ENCODE peak calls at places on chromosomes 16 and 17, in ten cellular contexts. H, F, E, O, A, J, X, S, V and D are unnamed samples.

GRCh38 chr16:14640538-14640937 is 7.8 kb downstream of the BFAR start:
- DNase-seq in H (no peak), F (no peak), E (no peak), O (no peak), A (no peak), J (no peak), X (no peak), S (peak), V (no peak), D (no peak)

GRCh38 chr16:79599256-79599836 is 1.2 kb downstream of the MAF start:
- DNase-seq in H (no peak), F (peak), E (no peak), O (peak), A (peak), J (peak), X (peak), S (no peak), V (no peak), D (peak)

GRCh38 chr16:19882186-19882585 is 2.5 kb downstream of the GPRC5B start:
- DNase-seq in H (no peak), F (no peak), E (no peak), O (no peak), A (peak), J (no peak), X (peak), S (no peak), V (no peak), D (no peak)

GRCh38 chr16:64882385-64882784 is 239.5 kb downstream of the CDH11 start:
- DNase-seq in H (no peak), F (no peak), E (no peak), O (no peak), A (no peak), J (peak), X (no peak), S (no peak), V (no peak), D (no peak)

GRCh38 chr17:42389135-42389417 is 834 bp upstream of the STAT3 start:
- DNase-seq in H (no peak), F (no peak), E (no peak), O (no peak), A (no peak), J (no peak), X (no peak), S (no peak), V (no peak), D (no peak)

GRCh38 chr16:63315229-63315628 is 1279.0 kb upstream of the CDH8 start:
- DNase-seq in H (no peak), F (no peak), E (no peak), O (no peak), A (no peak), J (no peak), X (no peak), S (no peak), V (no peak), D (no peak)

GRCh38 chr16:85542548-85542927 is 70.6 kb upstream of the GSE1 start:
- DNase-seq in H (no peak), F (no peak), E (no peak), O (no peak), A (no peak), J (no peak), X (no peak), S (no peak), V (no peak), D (peak)

GRCh38 chr17:17624776-17625175 is 33.3 kb upstream of the PEMT start:
- DNase-seq in H (no peak), F (no peak), E (no peak), O (no peak), A (no peak), J (peak), X (no peak), S (no peak), V (no peak), D (no peak)

GRCh38 chr17:6914711-6915110 is 81.1 kb upstream of the ALOX12 start:
- DNase-seq in H (no peak), F (peak), E (no peak), O (no peak), A (no peak), J (peak), X (no peak), S (no peak), V (no peak), D (no peak)

GRCh38 chr17:67322039-67322787 is 44.2 kb downstream of the PSMD12 start:
- DNase-seq in H (no peak), F (no peak), E (no peak), O (no peak), A (no peak), J (no peak), X (peak), S (no peak), V (no peak), D (no peak)

GRCh38 chr16:30359871-30360170 is 4.7 kb upstream of the CD2BP2 start:
- DNase-seq in H (peak), F (no peak), E (no peak), O (no peak), A (no peak), J (no peak), X (no peak), S (no peak), V (no peak), D (no peak)

GRCh38 chr17:62718420-62718819 is 89.7 kb downstream of the MARCHF10 start:
- DNase-seq in H (no peak), F (peak), E (no peak), O (no peak), A (peak), J (peak), X (no peak), S (no peak), V (no peak), D (no peak)

GRCh38 chr16:74601131-74601871 is 5.6 kb downstream of the GLG1 start:
- DNase-seq in H (no peak), F (no peak), E (peak), O (no peak), A (no peak), J (no peak), X (no peak), S (peak), V (peak), D (no peak)

GRCh38 chr16:66426112-66427035 is 721 bp upstream of the BEAN1 start:
- DNase-seq in H (no peak), F (no peak), E (no peak), O (no peak), A (peak), J (no peak), X (no peak), S (no peak), V (no peak), D (no peak)

GRCh38 chr16:51152691-51153261 is 1.7 kb upstream of the SALL1 start:
- DNase-seq in H (no peak), F (peak), E (no peak), O (no peak), A (no peak), J (no peak), X (no peak), S (no peak), V (no peak), D (no peak)

GRCh38 chr17:31310260-31310659 is 3.6 kb downstream of the EVI2B start:
- DNase-seq in H (no peak), F (no peak), E (no peak), O (no peak), A (no peak), J (no peak), X (no peak), S (no peak), V (no peak), D (no peak)

GRCh38 chr16:89910717-89911354 is 7.8 kb upstream of the MC1R start:
- DNase-seq in H (no peak), F (no peak), E (no peak), O (no peak), A (no peak), J (no peak), X (no peak), S (no peak), V (no peak), D (no peak)

GRCh38 chr16:3810198-3810664 is 70.3 kb downstream of the CREBBP start:
- DNase-seq in H (no peak), F (no peak), E (no peak), O (no peak), A (no peak), J (no peak), X (no peak), S (no peak), V (no peak), D (no peak)

GRCh38 chr17:14775761-14776492 is 475.0 kb downstream of the HS3ST3B1 start:
- DNase-seq in H (no peak), F (peak), E (no peak), O (no peak), A (peak), J (peak), X (no peak), S (no peak), V (peak), D (no peak)

GRCh38 chr16:75319513-75320401 is 68.3 kb upstream of the BCAR1 start:
- DNase-seq in H (no peak), F (peak), E (no peak), O (no peak), A (peak), J (peak), X (no peak), S (no peak), V (peak), D (no peak)

DNA sequence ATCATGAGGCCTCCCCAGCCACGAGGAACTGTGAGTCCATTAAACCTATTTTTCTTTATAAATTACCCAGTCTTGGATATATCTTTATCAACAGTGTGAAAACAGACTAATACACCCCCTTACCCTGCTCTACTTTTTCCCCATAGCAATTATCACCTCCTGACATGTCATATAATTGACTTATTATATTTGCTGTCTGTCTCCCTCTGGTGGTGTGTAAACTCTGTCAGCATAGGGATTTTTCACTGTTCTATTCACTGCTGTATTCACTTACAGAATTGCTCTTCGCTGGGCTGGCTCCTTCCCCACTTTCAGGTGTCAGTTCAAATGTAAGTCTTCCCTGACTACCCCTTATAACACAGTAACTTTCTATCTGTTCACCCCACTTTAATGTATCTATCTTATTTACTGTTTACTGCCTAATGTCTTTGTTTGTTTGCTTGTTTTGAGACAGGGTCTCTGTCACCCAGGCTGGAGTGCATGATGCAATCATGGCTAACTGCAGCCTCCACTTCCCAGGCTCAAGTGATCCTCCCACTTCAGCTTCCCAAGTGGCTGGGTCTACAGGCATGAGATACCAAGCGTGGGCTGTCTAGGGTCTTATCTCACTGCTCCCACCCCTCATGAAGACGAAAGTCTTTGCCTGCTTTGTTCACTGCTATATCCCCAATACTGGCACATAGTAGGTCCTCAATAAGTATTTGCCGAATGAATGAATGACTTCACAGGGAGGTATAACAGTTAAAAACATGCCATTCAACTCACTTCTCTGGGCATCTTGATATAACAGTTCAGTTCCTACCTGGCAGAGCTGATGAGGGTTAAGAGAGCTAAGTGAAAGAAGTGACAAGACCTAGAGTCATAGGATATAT is 52.4 kb upstream of the CDH3 start:
- DNase-seq in H (no peak), F (peak), E (peak), O (no peak), A (no peak), J (peak), X (no peak), S (no peak), V (peak), D (no peak)
- TF ChIP-seq CTCF in H (no peak), F (peak), E (no peak), O (peak), A (peak), J (peak), X (no peak), S (peak), V (peak), D (peak)

DNA sequence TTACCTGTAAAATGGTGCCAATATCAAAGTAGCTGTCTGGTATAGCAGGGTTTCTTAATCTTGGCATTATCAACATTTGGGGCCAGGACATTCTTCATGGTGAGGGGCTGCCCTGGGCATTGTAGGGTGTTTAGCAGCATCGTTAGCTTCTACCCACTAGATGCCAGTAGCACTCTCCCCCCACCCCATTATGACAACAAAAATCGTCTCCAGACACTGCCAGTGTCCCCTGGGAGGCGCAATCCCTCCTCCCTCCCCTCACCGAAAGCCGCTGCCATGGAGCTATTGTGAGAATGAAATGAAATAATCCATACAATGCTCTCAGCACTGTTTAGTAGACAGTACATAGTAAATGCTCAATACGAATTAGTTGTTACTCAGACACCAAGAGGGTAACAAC is 502.8 kb downstream of the NPIPA7 start:
- DNase-seq in H (no peak), F (no peak), E (no peak), O (no peak), A (no peak), J (no peak), X (no peak), S (no peak), V (no peak), D (peak)
- TF ChIP-seq CTCF in H (no peak), F (no peak), E (no peak), O (no peak), A (no peak), J (no peak), X (no peak), S (no peak), V (no peak), D (no peak)

DNA sequence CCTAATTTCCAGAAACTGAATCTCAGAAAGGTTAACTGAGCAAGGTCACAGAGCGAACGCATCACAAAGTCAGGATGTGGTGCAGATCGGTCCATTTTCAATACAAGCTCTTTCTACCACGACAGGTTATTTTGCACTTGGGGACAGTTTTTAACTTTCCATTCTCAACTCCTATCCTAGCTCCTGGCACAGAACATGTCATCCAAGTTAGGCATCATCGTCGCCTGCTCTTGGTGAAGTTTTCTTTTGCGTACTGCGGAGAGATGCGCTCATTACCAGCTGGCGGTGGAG is 15.5 kb upstream of the ERN1 start:
- DNase-seq in H (no peak), F (no peak), E (no peak), O (no peak), A (no peak), J (no peak), X (no peak), S (no peak), V (no peak), D (no peak)
- TF ChIP-seq CTCF in H (no peak), F (no peak), E (no peak), O (no peak), A (no peak), J (no peak), X (no peak), S (no peak), V (no peak), D (no peak)

GRCh38 chr16:84339316-84339715 is 29.0 kb upstream of the ATP2C2 start:
- DNase-seq in H (no peak), F (no peak), E (no peak), O (no peak), A (no peak), J (no peak), X (no peak), S (no peak), V (no peak), D (peak)

GRCh38 chr16:84341533-84342295 is 26.6 kb upstream of the ATP2C2 start:
- DNase-seq in H (no peak), F (no peak), E (no peak), O (no peak), A (no peak), J (no peak), X (no peak), S (peak), V (no peak), D (no peak)

GRCh38 chr16:84339766-84340165 is 28.6 kb upstream of the ATP2C2 start:
- DNase-seq in H (no peak), F (no peak), E (no peak), O (no peak), A (no peak), J (no peak), X (no peak), S (no peak), V (no peak), D (no peak)

GRCh38 chr16:84344781-84345180 is 23.6 kb upstream of the ATP2C2 start:
- DNase-seq in H (no peak), F (no peak), E (no peak), O (no peak), A (no peak), J (no peak), X (no peak), S (no peak), V (no peak), D (no peak)

GRCh38 chr16:84340305-84341040 is 27.9 kb upstream of the ATP2C2 start:
- DNase-seq in H (peak), F (peak), E (peak), O (no peak), A (no peak), J (peak), X (no peak), S (peak), V (peak), D (no peak)
- TF ChIP-seq CTCF in H (no peak), F (no peak), E (no peak), O (no peak), A (no peak), J (no peak), X (no peak), S (peak), V (peak), D (no peak)

DNA sequence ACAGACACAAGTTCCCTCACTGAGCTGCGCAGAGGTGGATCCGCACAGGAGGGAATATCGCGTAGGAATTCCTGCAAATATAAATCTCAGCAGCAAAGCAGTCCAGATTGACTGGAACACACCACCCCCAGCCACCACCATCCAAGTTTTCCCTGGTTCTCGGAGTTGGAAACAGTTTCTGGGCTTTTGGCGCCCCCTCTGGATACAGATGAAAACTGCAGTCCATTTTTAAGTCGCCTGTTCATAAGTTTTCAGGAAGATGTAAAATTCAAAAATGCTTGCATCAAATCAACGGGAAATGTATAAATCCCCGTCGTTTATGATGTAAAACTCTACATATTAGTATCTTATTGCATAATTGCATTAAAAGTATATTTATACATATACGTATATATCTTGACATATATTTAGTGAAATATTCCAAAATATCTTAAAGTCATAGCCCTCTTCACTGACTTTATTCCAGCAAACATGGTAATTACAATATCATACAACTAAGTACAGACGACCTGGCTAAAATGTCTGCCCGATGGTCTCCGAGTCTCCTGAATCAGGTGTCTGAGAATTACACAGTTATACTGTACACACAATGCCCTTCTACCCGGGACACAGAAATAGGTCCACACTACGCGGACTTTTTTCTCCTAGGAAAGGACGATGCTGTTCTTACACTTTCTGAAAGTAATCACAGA is 2.1 kb upstream of the SOX9 start:
- DNase-seq in H (peak), F (peak), E (peak), O (peak), A (peak), J (peak), X (peak), S (peak), V (peak), D (peak)
- TF ChIP-seq CTCF in H (peak), F (peak), E (peak), O (peak), A (peak), J (peak), X (peak), S (peak), V (peak), D (peak)

DNA sequence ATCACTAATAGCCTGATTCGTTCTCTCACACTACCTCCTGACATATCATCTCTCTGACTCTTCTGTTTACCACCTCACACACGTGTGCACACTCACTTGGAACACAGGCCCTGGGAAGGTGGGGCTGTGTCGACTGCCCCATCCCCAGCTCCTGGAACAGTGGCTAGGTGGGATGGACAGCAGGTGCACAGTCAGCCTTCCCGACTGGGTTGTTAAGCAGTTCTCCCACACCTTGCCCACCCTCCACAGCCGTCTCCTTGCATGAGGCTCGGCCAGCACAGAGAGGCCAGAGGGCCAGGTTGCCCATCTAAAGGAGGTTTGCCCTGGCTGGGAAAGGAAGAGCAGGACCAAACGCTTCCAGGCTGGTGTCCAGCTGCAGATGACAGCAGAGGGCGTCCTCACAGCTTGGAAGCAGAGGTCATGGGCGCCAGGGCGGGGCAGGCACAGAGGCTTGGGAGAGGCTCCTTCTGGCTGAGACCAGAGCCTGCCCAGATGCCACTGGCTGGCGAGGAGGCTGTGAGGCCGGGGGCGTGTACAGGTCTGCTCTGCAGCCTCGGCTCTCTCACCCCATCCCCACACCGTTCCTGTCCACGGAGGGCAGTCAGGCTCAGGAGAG is 92.8 kb downstream of the AMFR start:
- DNase-seq in H (no peak), F (peak), E (peak), O (peak), A (peak), J (peak), X (peak), S (peak), V (no peak), D (peak)
- TF ChIP-seq CTCF in H (no peak), F (peak), E (peak), O (peak), A (peak), J (peak), X (no peak), S (no peak), V (peak), D (no peak)

DNA sequence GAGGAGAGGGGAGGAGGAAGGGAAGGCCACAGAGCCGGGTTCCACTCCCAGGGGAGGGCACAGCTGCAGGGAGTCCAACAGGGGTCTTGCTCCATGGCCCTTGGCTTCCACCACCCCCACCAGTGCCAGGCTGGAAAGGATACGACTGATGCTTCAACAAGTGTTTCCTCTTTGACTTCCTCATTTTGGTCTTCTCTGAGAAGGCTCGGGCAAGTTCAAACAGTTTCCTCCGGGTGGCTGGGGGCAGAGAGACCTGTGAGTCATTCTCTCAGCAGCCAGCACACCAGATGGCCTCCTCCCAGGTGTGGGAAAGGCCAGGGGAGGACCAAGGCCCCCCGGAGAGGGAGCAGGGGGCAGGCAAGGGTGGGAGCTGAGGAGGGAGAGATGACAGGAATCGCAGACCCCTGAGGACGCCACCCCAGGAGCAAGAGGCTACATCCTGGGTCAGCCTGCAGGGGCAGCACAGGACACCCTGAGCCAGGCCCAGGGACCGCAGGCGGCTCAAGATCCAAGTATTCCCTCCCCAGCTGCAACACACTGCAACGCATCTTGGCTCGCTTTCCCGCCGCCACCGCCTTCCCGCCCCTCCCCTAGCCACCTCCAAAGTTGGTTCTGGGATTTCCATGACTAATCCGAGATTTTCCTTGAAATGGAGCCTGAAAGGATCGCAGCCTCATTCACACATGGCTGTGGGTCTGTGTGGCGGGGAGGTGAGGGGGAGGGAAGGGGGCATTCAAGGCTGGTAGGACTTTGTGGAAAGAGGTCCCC is 18.3 kb upstream of the MRPS23 start:
- DNase-seq in H (peak), F (peak), E (peak), O (no peak), A (peak), J (peak), X (peak), S (peak), V (peak), D (peak)
- TF ChIP-seq CTCF in H (peak), F (peak), E (peak), O (no peak), A (peak), J (peak), X (peak), S (peak), V (peak), D (peak)